ENCODE peak calls at places on chromosomes 5 and 9, in nine cellular contexts. X is nephron progenitor cell; N is stimulated activated CD4-positive, alpha-beta T cell treated with anti-CD3 and anti-CD28 coated beads, Interleukin-12 subunit alpha, Interleukin-12 subunit beta, amount 100 ng/mL, for 24 hours; R is stimulated activated CD8-positive, alpha-beta memory T cell treated with anti-CD3 and anti-CD28 coated beads, Interleukin-7, amount 100 ng/mL, for 48 hours; B is activated CD8-positive, alpha-beta memory T cell treated with anti-CD3 and anti-CD28 coated beads for 48 hours; V is neural progenitor cell; D is activated gamma-delta T cell treated with Interleukin-2 at 50 U/mL for 16 hours; W is mammary epithelial cell; I is NCI-H774. F is an unnamed sample.

GRCh38 chr9:108282872-108283271 is 572.9 kb downstream of the ACTL7B start:
- DNase-seq in X (no peak), W (no peak), B (no peak), R (no peak), D (no peak), V (no peak), I (no peak), N (no peak), F (no peak)

GRCh38 chr5:124162782-124163532 is 583.5 kb downstream of the ZNF608 start:
- DNase-seq in I (peak), B (no peak), N (no peak), X (peak), R (no peak), D (peak), V (peak), W (peak), F (no peak)

GRCh38 chr5:173963107-173963506 is 25.9 kb upstream of the C5orf47 start:
- DNase-seq in I (no peak), W (peak), X (no peak), N (no peak), B (no peak), D (no peak), V (no peak), R (no peak), F (no peak)

GRCh38 chr5:107975568-107975967 is 304.8 kb upstream of the EFNA5 start:
- DNase-seq in B (no peak), V (no peak), R (no peak), I (no peak), D (no peak), N (no peak), W (no peak), X (no peak), F (no peak)

GRCh38 chr5:84564311-84564710 is 179.6 kb upstream of the EDIL3 start:
- DNase-seq in I (no peak), D (no peak), W (peak), R (no peak), V (no peak), N (no peak), X (no peak), B (no peak), F (no peak)

GRCh38 chr5:51384281-51384840 is 1.1 kb downstream of the ISL1 start:
- DNase-seq in B (no peak), N (no peak), D (no peak), I (no peak), X (no peak), R (no peak), V (no peak), W (no peak), F (no peak)

GRCh38 chr5:73890569-73890968 is 264.6 kb downstream of the ARHGEF28 start:
- DNase-seq in I (no peak), R (no peak), B (no peak), V (no peak), W (no peak), N (no peak), X (no peak), D (no peak), F (no peak)

GRCh38 chr5:157528036-157528632 is 47.4 kb downstream of the ADAM19 start:
- DNase-seq in W (no peak), V (peak), X (peak), R (no peak), N (no peak), B (no peak), D (no peak), I (no peak), F (no peak)

GRCh38 chr5:181260720-181261319 is at the start of gene TRIM52:
- DNase-seq in V (peak), X (peak), B (peak), W (peak), I (no peak), N (peak), R (peak), D (peak), F (peak)

GRCh38 chr5:124956471-124957029 is 210.1 kb upstream of the ZNF608 start:
- DNase-seq in N (no peak), W (no peak), R (no peak), D (no peak), I (no peak), V (no peak), X (no peak), B (no peak), F (no peak)

GRCh38 chr9:121267689-121268597 is at the start of gene GSN:
- DNase-seq in B (no peak), V (peak), D (peak), I (peak), W (peak), N (peak), R (no peak), X (peak), F (no peak)

GRCh38 chr9:135877776-135878527 is 29.4 kb downstream of the CAMSAP1 start:
- DNase-seq in N (no peak), I (no peak), D (no peak), W (no peak), R (no peak), B (no peak), V (no peak), X (no peak), F (no peak)

GRCh38 chr5:4762316-4762715 is 377.8 kb upstream of the ADAMTS16 start:
- DNase-seq in W (no peak), D (no peak), N (no peak), R (no peak), V (no peak), X (no peak), I (no peak), B (no peak), F (no peak)

GRCh38 chr5:177099422-177100093 is 12.8 kb downstream of the FGFR4 start:
- DNase-seq in W (no peak), I (peak), D (no peak), N (no peak), X (no peak), V (peak), B (no peak), R (no peak), F (no peak)

GRCh38 chr5:68932830-68933434 is 160.9 kb upstream of the SLC30A5 start:
- DNase-seq in N (no peak), W (no peak), R (no peak), B (no peak), V (peak), D (no peak), X (peak), I (no peak), F (no peak)

GRCh38 chr9:122334916-122335315 is 35.9 kb upstream of the PTGS1 start:
- DNase-seq in X (no peak), W (no peak), B (no peak), I (no peak), N (no peak), R (no peak), V (no peak), D (no peak), F (no peak)

GRCh38 chr9:107131108-107131799 is 151.8 kb upstream of the RAD23B start:
- DNase-seq in I (peak), R (no peak), W (peak), D (no peak), V (peak), B (no peak), N (no peak), X (no peak), F (no peak)

GRCh38 chr9:13279284-13280162 is at the start of gene MPDZ:
- DNase-seq in D (no peak), X (peak), W (peak), V (peak), B (no peak), R (no peak), N (no peak), I (peak), F (no peak)

GRCh38 chr9:111659706-111660105 is 1.7 kb upstream of the GNG10 start:
- DNase-seq in N (no peak), B (no peak), X (no peak), R (no peak), D (no peak), I (no peak), W (no peak), V (no peak), F (no peak)

GRCh38 chr5:167582916-167583315 is 708.5 kb upstream of the WWC1 start:
- DNase-seq in R (no peak), W (no peak), D (no peak), N (no peak), B (no peak), I (no peak), V (no peak), X (no peak), F (no peak)

GRCh38 chr9:30746589-30746988 is 1637.9 kb upstream of the ACO1 start:
- DNase-seq in R (no peak), D (no peak), X (no peak), N (no peak), B (no peak), W (no peak), I (no peak), V (no peak), F (no peak)

GRCh38 chr9:77598510-77598909 is 49.6 kb downstream of the GNA14 start:
- DNase-seq in D (no peak), N (no peak), I (peak), X (no peak), V (no peak), W (no peak), R (no peak), B (no peak), F (peak)

GRCh38 chr9:29691758-29692407 is 2118.6 kb upstream of the C9orf72 start:
- DNase-seq in V (peak), R (no peak), D (no peak), B (no peak), W (peak), N (no peak), X (peak), I (no peak), F (no peak)

GRCh38 chr9:125544988-125545651 is 161.9 kb downstream of the MAPKAP1 start:
- DNase-seq in N (no peak), R (no peak), W (no peak), I (no peak), B (no peak), D (no peak), V (no peak), X (no peak), F (no peak)

GRCh38 chr9:137273616-137274320 is 3.8 kb upstream of the TOR4A start:
- DNase-seq in I (no peak), W (peak), B (no peak), D (no peak), V (no peak), X (no peak), N (no peak), R (no peak), F (no peak)

GRCh38 chr5:169812786-169813185 is 167.5 kb downstream of the INSYN2B start:
- DNase-seq in N (no peak), D (no peak), X (no peak), B (no peak), V (peak), R (no peak), I (peak), W (no peak), F (no peak)

GRCh38 chr9:105188746-105189145 is 55.7 kb upstream of the SLC44A1 start:
- DNase-seq in V (no peak), W (no peak), I (no peak), D (no peak), X (no peak), R (no peak), N (no peak), B (no peak), F (no peak)

GRCh38 chr5:138870611-138871010 is 4.5 kb downstream of the LRRTM2 start:
- DNase-seq in W (peak), I (no peak), X (no peak), N (no peak), D (no peak), B (no peak), R (no peak), V (peak), F (no peak)

GRCh38 chr5:28301676-28302075 is 1263.3 kb upstream of the CDH9 start:
- DNase-seq in W (peak), N (no peak), R (no peak), I (no peak), D (no peak), X (no peak), B (no peak), V (no peak), F (no peak)

GRCh38 chr5:144368556-144368955 is 197.9 kb downstream of the KCTD16 start:
- DNase-seq in N (no peak), X (no peak), V (no peak), R (no peak), I (no peak), W (peak), D (no peak), B (no peak), F (no peak)

GRCh38 chr9:80177949-80178480 is 606.2 kb downstream of the TLE4 start:
- DNase-seq in W (peak), B (no peak), D (no peak), I (no peak), N (no peak), R (no peak), V (no peak), X (no peak), F (no peak)

GRCh38 chr5:1751026-1751863 is 48.4 kb downstream of the MRPL36 start:
- DNase-seq in D (no peak), N (no peak), I (no peak), R (no peak), W (no peak), X (no peak), V (no peak), B (no peak), F (no peak)

GRCh38 chr5:74542477-74542876 is 98.1 kb downstream of the ENC1 start:
- DNase-seq in X (no peak), W (peak), D (no peak), B (no peak), N (no peak), R (no peak), V (no peak), I (no peak), F (no peak)

GRCh38 chr5:88248094-88248493 is 20.6 kb downstream of the TMEM161B start:
- DNase-seq in V (no peak), I (no peak), W (no peak), X (no peak), N (no peak), B (no peak), R (no peak), D (no peak), F (no peak)

GRCh38 chr9:132160802-132161742 is 786 bp upstream of the NTNG2 start:
- DNase-seq in B (peak), X (peak), V (peak), D (peak), N (peak), I (no peak), R (no peak), W (peak), F (no peak)